ENCODE peak calls at places on chromosome 9, in four cellular contexts. O is lung microvascular endothelial cell, Z is NCI-H2081, R is choroid plexus epithelial cell. V is an unnamed sample.

GRCh38 chr9:114286146-114286679 is 36.7 kb upstream of the ORM1 start:
- DNase-seq in O (no peak), R (no peak), Z (no peak), V (no peak)

GRCh38 chr9:94478755-94479730 is 75.8 kb upstream of the PCAT7 start:
- DNase-seq in R (no peak), Z (no peak), O (no peak), V (no peak)

GRCh38 chr9:83598487-83598886 is 24.5 kb upstream of the IDNK start:
- DNase-seq in Z (no peak), R (peak; percentile 86), O (no peak), V (no peak)

GRCh38 chr9:5510360-5510931 is at the start of gene PDCD1LG2:
- DNase-seq in R (peak; percentile 77), Z (no peak), O (peak; percentile 54), V (no peak)

GRCh38 chr9:18502546-18502945 is 28.6 kb downstream of the ADAMTSL1 start:
- DNase-seq in Z (no peak), R (peak; percentile 55), O (no peak), V (no peak)

GRCh38 chr9:4666042-4666699 is at the start of gene SPATA6L:
- DNase-seq in R (peak; percentile 59), O (peak; percentile 93), Z (peak; percentile 88), V (peak; percentile 64)

GRCh38 chr9:15142903-15143534 is 164.0 kb downstream of the TTC39B start:
- DNase-seq in O (peak; percentile 78), R (peak; percentile 86), Z (peak; percentile 75), V (no peak)

GRCh38 chr9:135960328-135961276 is 571 bp downstream of the UBAC1 start:
- DNase-seq in R (peak; percentile 13), O (peak; percentile 37), Z (no peak), V (no peak)

GRCh38 chr9:76373173-76373771 is 21.0 kb downstream of the RFK start:
- DNase-seq in O (peak; percentile 24), R (peak; percentile 46), Z (no peak), V (no peak)

GRCh38 chr9:92506184-92506857 is 24.0 kb upstream of the ASPN start:
- DNase-seq in O (no peak), Z (no peak), R (peak; percentile 88), V (no peak)

GRCh38 chr9:124629600-124629999 is 122.4 kb upstream of the NR5A1 start:
- DNase-seq in O (no peak), Z (no peak), R (peak; percentile 45), V (no peak)

GRCh38 chr9:93231716-93232115 is 47.8 kb downstream of the WNK2 start:
- DNase-seq in O (no peak), R (no peak), Z (no peak), V (no peak)

GRCh38 chr9:5278486-5278885 is 26.0 kb downstream of the RLN2 start:
- DNase-seq in R (no peak), O (no peak), Z (no peak), V (no peak)

GRCh38 chr9:98786750-98787510 is 9.4 kb downstream of the ANKS6 start:
- DNase-seq in O (no peak), Z (no peak), R (no peak), V (no peak)

GRCh38 chr9:87160148-87161107 is 213.1 kb upstream of the GAS1 start:
- DNase-seq in R (peak; percentile 32), O (no peak), Z (no peak), V (no peak)

GRCh38 chr9:135956798-135957166 is 4.4 kb downstream of the UBAC1 start:
- DNase-seq in R (no peak), O (no peak), Z (no peak), V (no peak)

GRCh38 chr9:127967151-127967809 is 13.5 kb downstream of the EEIG1 start:
- DNase-seq in Z (no peak), O (no peak), R (no peak), V (no peak)

GRCh38 chr9:26245072-26245471 is 566.8 kb upstream of the TUSC1 start:
- DNase-seq in O (no peak), Z (no peak), R (no peak), V (no peak)

GRCh38 chr9:14198544-14199510 is 115.1 kb downstream of the NFIB start:
- DNase-seq in O (peak; percentile 87), Z (peak; percentile 84), R (peak; percentile 43), V (no peak)

GRCh38 chr9:20319641-20320337 is 302.5 kb downstream of the MLLT3 start:
- DNase-seq in O (no peak), Z (no peak), R (peak; percentile 79), V (peak; percentile 78)

GRCh38 chr9:744790-745456 is 96.6 kb upstream of the DMRT1 start:
- DNase-seq in R (peak; percentile 11), O (peak; percentile 39), Z (no peak), V (no peak)

GRCh38 chr9:21505425-21506179 is 23.5 kb upstream of the IFNE start:
- DNase-seq in R (peak; percentile 27), Z (no peak), O (no peak), V (no peak)

GRCh38 chr9:19306568-19306967 is 73.5 kb downstream of the RPS6 start:
- DNase-seq in R (no peak), O (no peak), Z (no peak), V (no peak)

GRCh38 chr9:37840560-37841194 is 40.1 kb downstream of the DCAF10 start:
- DNase-seq in Z (no peak), O (peak; percentile 18), R (peak; percentile 77), V (no peak)

GRCh38 chr9:135103001-135103446 is 15.6 kb downstream of the OLFM1 start:
- DNase-seq in R (no peak), Z (no peak), O (no peak), V (no peak)

GRCh38 chr9:16150938-16151650 is 598.3 kb downstream of the CCDC171 start:
- DNase-seq in R (no peak), O (no peak), Z (no peak), V (no peak)

GRCh38 chr9:11340656-11341055 is 727.9 kb upstream of the PTPRD start:
- DNase-seq in O (no peak), R (no peak), Z (no peak), V (no peak)

GRCh38 chr9:127825319-127826051 is 22.8 kb downstream of the FPGS start:
- DNase-seq in O (peak; percentile 58), Z (no peak), R (no peak), V (no peak)

GRCh38 chr9:72462340-72462739 is 59.1 kb upstream of the TMC1 start:
- DNase-seq in Z (no peak), R (peak; percentile 65), O (no peak), V (no peak)

GRCh38 chr9:14565352-14565956 is 127.8 kb downstream of the ZDHHC21 start:
- DNase-seq in O (no peak), Z (no peak), R (no peak), V (no peak)

GRCh38 chr9:18473551-18474279 is at the start of gene ADAMTSL1:
- DNase-seq in Z (peak; percentile 47), R (peak; percentile 71), O (peak; percentile 95), V (peak; percentile 59)

GRCh38 chr9:134190232-134191121 is 26.1 kb upstream of the RNU6ATAC start:
- DNase-seq in O (no peak), R (no peak), Z (no peak), V (no peak)

GRCh38 chr9:124774131-124774978 is 2.6 kb upstream of the OLFML2A start:
- DNase-seq in O (peak; percentile 86), R (peak; percentile 86), Z (peak; percentile 70), V (peak; percentile 30)

GRCh38 chr9:121895836-121896544 is 197.1 kb downstream of the TTLL11 start:
- DNase-seq in Z (no peak), O (peak; percentile 63), R (peak; percentile 59), V (no peak)

GRCh38 chr9:108743901-108744371 is 111.8 kb downstream of the ACTL7B start:
- DNase-seq in Z (no peak), R (no peak), O (no peak), V (peak; percentile 63)

GRCh38 chr9:99389087-99390033 is 167.3 kb downstream of the SEC61B start:
- DNase-seq in Z (no peak), O (no peak), R (peak; percentile 41), V (no peak)

GRCh38 chr9:82168585-82168984 is 180.0 kb downstream of the SPATA31D1 start:
- DNase-seq in O (no peak), Z (no peak), R (peak; percentile 35), V (peak; percentile 19)